ENCODE peak calls at places on chromosome 20, in ten cellular contexts. X is RPMI7951; C is stromal cell of bone marrow; Y is pancreas; T is HTR-8/SVneo; R is iris pigment epithelial cell; Q is ecto neural progenitor cell; F is amygdala; V is activated T-helper 1 cell treated with anti-CD3 and anti-CD28 coated beads, Interleukin-2, amount 50 U/mL, for 16 hours; P is activated CD4-positive, alpha-beta T cell treated with anti-CD3 and anti-CD28 coated beads, Interleukin-2, amount 50 U/mL, for 1 hour. G is an unnamed sample.

GRCh38 chr20:25148181-25148981 is 47.1 kb upstream of the ENTPD6 start:
- DNase-seq in X (peak; percentile 49), C (peak; percentile 36), Y (peak; percentile 35), T (no peak), R (peak; percentile 55), Q (no peak), F (peak; percentile 45), V (peak; percentile 30), P (peak; percentile 54), G (peak; percentile 61)

GRCh38 chr20:1617055-1617454 is 2.8 kb downstream of the SIRPB1 start:
- DNase-seq in X (peak; percentile 66), C (no peak), Y (no peak), T (no peak), R (no peak), Q (no peak), F (no peak), V (no peak), P (no peak), G (peak; percentile 10)

GRCh38 chr20:18388860-18389259 is 78.0 kb downstream of the DZANK1 start:
- DNase-seq in X (peak; percentile 73), C (no peak), Y (no peak), T (peak; percentile 50), R (peak; percentile 95), Q (no peak), F (no peak), V (no peak), P (no peak), G (peak; percentile 97)

GRCh38 chr20:63357921-63358905 is 2.9 kb downstream of the CHRNA4 start:
- DNase-seq in X (no peak), C (no peak), Y (peak; percentile 40), T (no peak), R (no peak), Q (no peak), F (peak; percentile 75), V (no peak), P (no peak), G (no peak)

GRCh38 chr20:49045440-49046086 is 549 bp upstream of the CSE1L start:
- DNase-seq in X (peak; percentile 16), C (no peak), Y (peak; percentile 37), T (no peak), R (no peak), Q (no peak), F (no peak), V (peak; percentile 3), P (no peak), G (no peak)

GRCh38 chr20:2624190-2624589 is 28.2 kb upstream of the NOP56 start:
- DNase-seq in X (no peak), C (no peak), Y (no peak), T (no peak), R (no peak), Q (no peak), F (no peak), V (no peak), P (no peak), G (no peak)

GRCh38 chr20:58818585-58819285 is 32.0 kb downstream of the GNAS-AS1 start:
- DNase-seq in X (peak; percentile 100), C (no peak), Y (no peak), T (peak; percentile 92), R (peak; percentile 85), Q (no peak), F (no peak), V (no peak), P (no peak), G (peak; percentile 26)

GRCh38 chr20:2984028-2984501 is 59.4 kb upstream of the GNRH2 start:
- DNase-seq in X (no peak), C (no peak), Y (no peak), T (no peak), R (peak; percentile 8), Q (no peak), F (no peak), V (no peak), P (no peak), G (peak; percentile 14)

GRCh38 chr20:60572991-60573390 is 614.8 kb downstream of the CDH26 start:
- DNase-seq in X (no peak), C (peak; percentile 19), Y (no peak), T (no peak), R (no peak), Q (no peak), F (no peak), V (no peak), P (no peak), G (no peak)

GRCh38 chr20:40470313-40471260 is 218.4 kb downstream of the MAFB start:
- DNase-seq in X (no peak), C (no peak), Y (no peak), T (no peak), R (no peak), Q (no peak), F (no peak), V (no peak), P (no peak), G (peak; percentile 5)

GRCh38 chr20:41592516-41593192 is 25.5 kb downstream of the CHD6 start:
- DNase-seq in X (peak; percentile 42), C (no peak), Y (no peak), T (no peak), R (no peak), Q (no peak), F (no peak), V (no peak), P (no peak), G (no peak)

GRCh38 chr20:57342829-57343228 is 8.2 kb upstream of the RAE1 start:
- DNase-seq in X (peak; percentile 12), C (no peak), Y (no peak), T (no peak), R (peak; percentile 48), Q (no peak), F (no peak), V (no peak), P (no peak), G (peak; percentile 25)

GRCh38 chr20:56706867-56707360 is 77.8 kb downstream of the TFAP2C start:
- DNase-seq in X (peak; percentile 48), C (no peak), Y (no peak), T (no peak), R (no peak), Q (no peak), F (no peak), V (no peak), P (no peak), G (no peak)

GRCh38 chr20:19785173-19785799 is 27.2 kb downstream of the RIN2 start:
- DNase-seq in X (peak; percentile 36), C (no peak), Y (no peak), T (no peak), R (peak; percentile 76), Q (no peak), F (no peak), V (no peak), P (no peak), G (peak; percentile 69)

GRCh38 chr20:8721098-8721497 is 347.8 kb upstream of the PLCB4 start:
- DNase-seq in X (peak; percentile 65), C (peak; percentile 52), Y (peak; percentile 7), T (peak; percentile 27), R (peak; percentile 62), Q (peak; percentile 51), F (peak; percentile 25), V (no peak), P (peak; percentile 1), G (peak; percentile 80)

GRCh38 chr20:41377275-41377674 is 10.7 kb upstream of the EMILIN3 start:
- DNase-seq in X (no peak), C (no peak), Y (no peak), T (no peak), R (no peak), Q (no peak), F (no peak), V (no peak), P (no peak), G (no peak)

GRCh38 chr20:45229264-45230056 is 8.3 kb downstream of the SEMG2 start:
- DNase-seq in X (peak; percentile 20), C (no peak), Y (peak; percentile 44), T (peak; percentile 34), R (no peak), Q (no peak), F (no peak), V (no peak), P (peak; percentile 13), G (peak; percentile 7)

GRCh38 chr20:21529863-21530262 is 16.0 kb upstream of the NKX2-2 start:
- DNase-seq in X (no peak), C (no peak), Y (no peak), T (no peak), R (no peak), Q (peak; percentile 21), F (no peak), V (no peak), P (no peak), G (no peak)

GRCh38 chr20:44776977-44777376 is 31.3 kb downstream of the KCNK15 start:
- DNase-seq in X (peak; percentile 43), C (no peak), Y (no peak), T (peak; percentile 60), R (peak; percentile 32), Q (peak; percentile 59), F (no peak), V (no peak), P (no peak), G (peak; percentile 40)

GRCh38 chr20:37142708-37143107 is 36.4 kb upstream of the RPN2 start:
- DNase-seq in X (no peak), C (no peak), Y (no peak), T (peak; percentile 60), R (peak; percentile 34), Q (no peak), F (no peak), V (no peak), P (no peak), G (peak; percentile 10)

GRCh38 chr20:45323731-45324130 is 15.6 kb upstream of the MATN4 start:
- DNase-seq in X (no peak), C (no peak), Y (no peak), T (no peak), R (no peak), Q (no peak), F (no peak), V (no peak), P (no peak), G (peak; percentile 50)

GRCh38 chr20:56815796-56816195 is 186.7 kb downstream of the TFAP2C start:
- DNase-seq in X (no peak), C (no peak), Y (no peak), T (no peak), R (no peak), Q (no peak), F (no peak), V (no peak), P (no peak), G (no peak)

GRCh38 chr20:25271486-25272222 is 23.8 kb downstream of the PYGB start:
- DNase-seq in X (no peak), C (no peak), Y (no peak), T (no peak), R (no peak), Q (no peak), F (no peak), V (no peak), P (no peak), G (no peak)

GRCh38 chr20:37845261-37845681 is 57.7 kb upstream of the VSTM2L start:
- DNase-seq in X (no peak), C (no peak), Y (peak; percentile 42), T (no peak), R (no peak), Q (no peak), F (no peak), V (no peak), P (no peak), G (no peak)

GRCh38 chr20:1949306-1949705 is 44.6 kb downstream of the PDYN start:
- DNase-seq in X (peak; percentile 19), C (no peak), Y (no peak), T (no peak), R (no peak), Q (no peak), F (peak; percentile 56), V (no peak), P (no peak), G (no peak)

GRCh38 chr20:35318502-35319157 is 26.4 kb upstream of the FAM83C start:
- DNase-seq in X (peak; percentile 82), C (no peak), Y (peak; percentile 51), T (peak; percentile 77), R (peak; percentile 95), Q (no peak), F (no peak), V (no peak), P (no peak), G (peak; percentile 88)

GRCh38 chr20:57175397-57176010 is 90.9 kb downstream of the BMP7 start:
- DNase-seq in X (no peak), C (no peak), Y (no peak), T (no peak), R (no peak), Q (no peak), F (no peak), V (no peak), P (no peak), G (no peak)